ENCODE peak calls at places on chromosomes 11 and 22, in four cellular contexts. One of them, this sample, is unnamed.

GRCh38 chr22:25775501-25775900 is 33.5 kb downstream of the MYO18B start:
- DNase-seq in HFFc6: no peak
- DNase-seq in effector memory CD8-positive, alpha-beta T cell: no peak
- DNase-seq in LoVo: no peak
- DNase-seq in this sample: no peak

GRCh38 chr11:110046759-110047386 is 46.3 kb upstream of the ZC3H12C start:
- DNase-seq in HFFc6: no peak
- DNase-seq in effector memory CD8-positive, alpha-beta T cell: no peak
- DNase-seq in LoVo: no peak
- DNase-seq in this sample: no peak

GRCh38 chr11:129326921-129327320 is 48.7 kb upstream of the BARX2 start:
- DNase-seq in HFFc6: no peak
- DNase-seq in effector memory CD8-positive, alpha-beta T cell: no peak
- DNase-seq in LoVo: no peak
- DNase-seq in this sample: no peak

GRCh38 chr22:33841281-33842005 is 78.8 kb downstream of the LARGE1 start:
- DNase-seq in HFFc6: no peak
- DNase-seq in effector memory CD8-positive, alpha-beta T cell: no peak
- DNase-seq in LoVo: no peak
- DNase-seq in this sample: no peak

GRCh38 chr11:127395034-127395433 is 394.5 kb upstream of the KIRREL3 start:
- DNase-seq in HFFc6: no peak
- DNase-seq in effector memory CD8-positive, alpha-beta T cell: no peak
- DNase-seq in LoVo: no peak
- DNase-seq in this sample: no peak

GRCh38 chr22:45644714-45645113 is 26.9 kb upstream of the ATXN10 start:
- DNase-seq in HFFc6: no peak
- DNase-seq in effector memory CD8-positive, alpha-beta T cell: no peak
- DNase-seq in LoVo: no peak
- DNase-seq in this sample: no peak

GRCh38 chr22:41920271-41920976 is 5.5 kb upstream of the SHISA8 start:
- DNase-seq in HFFc6: no peak
- DNase-seq in effector memory CD8-positive, alpha-beta T cell: no peak
- DNase-seq in LoVo: no peak
- DNase-seq in this sample: no peak

GRCh38 chr11:27618591-27618990 is 81.7 kb downstream of the BDNF start:
- DNase-seq in HFFc6: no peak
- DNase-seq in effector memory CD8-positive, alpha-beta T cell: no peak
- DNase-seq in LoVo: no peak
- DNase-seq in this sample: no peak

GRCh38 chr11:74004694-74005615 is 3.9 kb downstream of the UCP3 start:
- DNase-seq in HFFc6: no peak
- DNase-seq in effector memory CD8-positive, alpha-beta T cell: peak
- DNase-seq in LoVo: no peak
- DNase-seq in this sample: no peak

This sample was measured in LNCaP clone FGC.